ENCODE peak calls at places on chromosomes 12 and 14, in five cellular contexts. M is progenitor cell of endocrine pancreas; R is activated naive CD4-positive, alpha-beta T cell treated with anti-CD3 and anti-CD28 coated beads, Interleukin-2, amount 10 ng/mL, durations not matched to agents 7 days and 5 days; Z is posterior vena cava; F is activated CD8-positive, alpha-beta memory T cell treated with anti-CD3 and anti-CD28 coated beads, Interleukin-2, amount 50 U/mL, for 48 hours. S is an unnamed sample.

GRCh38 chr12:117105902-117106301 is 6.7 kb upstream of the TESC start:
- DNase-seq in M (no peak), R (peak; percentile 44), Z (peak; percentile 37), F (no peak), S (no peak)

GRCh38 chr12:21774358-21775129 is at the start of gene KCNJ8:
- DNase-seq in M (peak; percentile 69), R (no peak), Z (peak; percentile 93), F (peak; percentile 53), S (peak; percentile 81)

GRCh38 chr12:56020437-56021189 is at the start of gene IKZF4:
- DNase-seq in M (peak; percentile 42), R (peak; percentile 55), Z (no peak), F (no peak), S (no peak)

GRCh38 chr12:70553391-70553859 is 83.8 kb downstream of the PTPRB start:
- DNase-seq in M (no peak), R (no peak), Z (no peak), F (no peak), S (no peak)

GRCh38 chr12:117587646-117588287 is 226.3 kb upstream of the NOS1 start:
- DNase-seq in M (peak; percentile 50), R (peak; percentile 56), Z (no peak), F (peak; percentile 75), S (no peak)

GRCh38 chr14:58955294-58955821 is 233.1 kb upstream of the DAAM1 start:
- DNase-seq in M (no peak), R (no peak), Z (no peak), F (no peak), S (no peak)

GRCh38 chr12:31004666-31005065 is 69.0 kb upstream of the DDX11 start:
- DNase-seq in M (no peak), R (no peak), Z (peak; percentile 37), F (no peak), S (peak; percentile 58)

GRCh38 chr14:105930572-105930971 is 404.2 kb downstream of the TMEM121 start:
- DNase-seq in M (no peak), R (peak; percentile 8), Z (peak; percentile 72), F (no peak), S (peak; percentile 21)

GRCh38 chr14:36271939-36272907 is 48.2 kb downstream of the MBIP start:
- DNase-seq in M (no peak), R (no peak), Z (no peak), F (peak; percentile 62), S (no peak)

GRCh38 chr12:124488520-124488919 is 78.9 kb downstream of the NCOR2 start:
- DNase-seq in M (no peak), R (no peak), Z (no peak), F (no peak), S (no peak)

GRCh38 chr12:75814856-75815754 is 216.5 kb downstream of the PHLDA1 start:
- DNase-seq in M (no peak), R (no peak), Z (no peak), F (no peak), S (no peak)

GRCh38 chr12:27653661-27654060 is 42.6 kb upstream of the REP15 start:
- DNase-seq in M (no peak), R (no peak), Z (no peak), F (no peak), S (no peak)

GRCh38 chr14:92322516-92322915 is 449 bp upstream of the SLC24A4 start:
- DNase-seq in M (no peak), R (no peak), Z (no peak), F (no peak), S (no peak)

GRCh38 chr12:131592972-131593371 is 117.9 kb upstream of the SFSWAP start:
- DNase-seq in M (no peak), R (peak; percentile 30), Z (no peak), F (no peak), S (no peak)

GRCh38 chr14:75568791-75569190 is 9.6 kb upstream of the FLVCR2 start:
- DNase-seq in M (no peak), R (no peak), Z (no peak), F (no peak), S (no peak)

GRCh38 chr12:130698106-130698505 is 18.0 kb downstream of the RIMBP2 start:
- DNase-seq in M (no peak), R (no peak), Z (peak; percentile 57), F (no peak), S (peak; percentile 62)

GRCh38 chr12:98903875-98904274 is 258.8 kb downstream of the APAF1 start:
- DNase-seq in M (no peak), R (no peak), Z (no peak), F (no peak), S (no peak)

GRCh38 chr14:94077111-94077821 is 3.7 kb downstream of the DDX24 start:
- DNase-seq in M (no peak), R (no peak), Z (no peak), F (no peak), S (no peak)

GRCh38 chr14:74915826-74916225 is 7.2 kb downstream of the RPS6KL1 start:
- DNase-seq in M (no peak), R (no peak), Z (no peak), F (no peak), S (no peak)

GRCh38 chr12:41151789-41152188 is 36.3 kb upstream of the PDZRN4 start:
- DNase-seq in M (no peak), R (no peak), Z (no peak), F (no peak), S (no peak)

GRCh38 chr12:120684523-120684932 is 2.4 kb upstream of the MLEC start:
- DNase-seq in M (no peak), R (no peak), Z (no peak), F (no peak), S (no peak)

GRCh38 chr12:54195736-54196347 is 7.1 kb upstream of the SMUG1 start:
- DNase-seq in M (no peak), R (no peak), Z (peak; percentile 87), F (no peak), S (no peak)

GRCh38 chr12:46524778-46525177 is 152.2 kb upstream of the SLC38A2 start:
- DNase-seq in M (no peak), R (no peak), Z (peak; percentile 85), F (no peak), S (peak; percentile 88)

GRCh38 chr14:68283378-68284123 is 464.0 kb downstream of the RAD51B start:
- DNase-seq in M (no peak), R (peak; percentile 78), Z (no peak), F (peak; percentile 67), S (peak; percentile 80)

GRCh38 chr14:58866386-58866785 is 228.6 kb downstream of the DACT1 start:
- DNase-seq in M (no peak), R (no peak), Z (no peak), F (no peak), S (no peak)

GRCh38 chr14:94305620-94306019 is 12.6 kb upstream of the SERPINA10 start:
- DNase-seq in M (no peak), R (no peak), Z (no peak), F (no peak), S (no peak)

S was measured in suprapubic skin.